ENCODE peak calls at places on chromosomes 13 and 19, in five cellular contexts. S is amniotic epithelial cell; V is upper lobe of right lung; U is GM23248; X is stimulated activated CD4-positive, alpha-beta T cell treated with anti-CD3 and anti-CD28 coated beads, Interleukin-4, amount 100 ng/mL, for 4 hours. Q is an unnamed sample.

GRCh38 chr13:51825165-51825592 is 19.8 kb downstream of the TMEM272 start:
- DNase-seq in V (no peak), X (no peak), U (peak; percentile 48), S (peak; percentile 83), Q (no peak)

GRCh38 chr13:93147946-93148345 is 78.7 kb upstream of the GPC6 start:
- DNase-seq in X (no peak), U (peak; percentile 20), V (no peak), S (no peak), Q (no peak)

GRCh38 chr13:36163809-36164308 is 32.7 kb upstream of the DCLK1 start:
- DNase-seq in V (peak; percentile 87), U (peak; percentile 1), X (no peak), S (peak; percentile 95), Q (peak; percentile 86)

GRCh38 chr19:29495091-29495490 is 30.7 kb upstream of the VSTM2B start:
- DNase-seq in V (peak; percentile 26), U (no peak), X (no peak), S (no peak), Q (no peak)

GRCh38 chr19:13859361-13859880 is 17.5 kb upstream of the NANOS3 start:
- DNase-seq in U (peak; percentile 70), X (no peak), S (peak; percentile 46), V (no peak), Q (no peak)

GRCh38 chr19:48664476-48664875 is 8.3 kb downstream of the NTN5 start:
- DNase-seq in X (no peak), S (no peak), V (no peak), U (no peak), Q (no peak)

GRCh38 chr19:11286312-11286974 is 9.5 kb upstream of the TSPAN16 start:
- DNase-seq in S (no peak), U (peak; percentile 49), X (no peak), V (no peak), Q (no peak)

GRCh38 chr13:68185767-68186166 is 955.6 kb upstream of the PCDH9 start:
- DNase-seq in X (no peak), V (no peak), S (peak; percentile 12), U (no peak), Q (no peak)

Q was measured in kidney.